ENCODE peak calls at places on chromosome 7, in five cellular contexts. One of them, this sample, is unnamed.

GRCh38 chr7:101410743-101411476 is 48.2 kb downstream of the COL26A1 start:
- DNase-seq in activated naive CD4-positive, alpha-beta T cell treated with Interleukin-2 at 50 U/mL for 16 hours: peak
- DNase-seq in mammary epithelial cell: no peak
- DNase-seq in T1000: no peak
- DNase-seq in T-helper 22 cell: no peak
- DNase-seq in this sample: peak

GRCh38 chr7:963236-964078 is 9.0 kb upstream of the ADAP1 start:
- DNase-seq in activated naive CD4-positive, alpha-beta T cell treated with Interleukin-2 at 50 U/mL for 16 hours: peak
- DNase-seq in mammary epithelial cell: no peak
- DNase-seq in T-helper 22 cell: no peak
- DNase-seq in T1000: no peak
- DNase-seq in this sample: no peak

GRCh38 chr7:22633954-22634474 is 93.0 kb upstream of the IL6 start:
- DNase-seq in activated naive CD4-positive, alpha-beta T cell treated with Interleukin-2 at 50 U/mL for 16 hours: no peak
- DNase-seq in T-helper 22 cell: no peak
- DNase-seq in T1000: no peak
- DNase-seq in mammary epithelial cell: no peak
- DNase-seq in this sample: no peak

GRCh38 chr7:22174574-22174953 is 182.4 kb downstream of the RAPGEF5 start:
- DNase-seq in activated naive CD4-positive, alpha-beta T cell treated with Interleukin-2 at 50 U/mL for 16 hours: no peak
- DNase-seq in mammary epithelial cell: no peak
- DNase-seq in T1000: no peak
- DNase-seq in T-helper 22 cell: no peak
- DNase-seq in this sample: no peak

GRCh38 chr7:78311176-78311575 is 512.6 kb downstream of the PHTF2 start:
- DNase-seq in T-helper 22 cell: no peak
- DNase-seq in activated naive CD4-positive, alpha-beta T cell treated with Interleukin-2 at 50 U/mL for 16 hours: no peak
- DNase-seq in T1000: no peak
- DNase-seq in mammary epithelial cell: no peak
- DNase-seq in this sample: no peak

GRCh38 chr7:119175916-119176627 is 951.6 kb downstream of the ANKRD7 start:
- DNase-seq in T-helper 22 cell: no peak
- DNase-seq in activated naive CD4-positive, alpha-beta T cell treated with Interleukin-2 at 50 U/mL for 16 hours: no peak
- DNase-seq in mammary epithelial cell: peak
- DNase-seq in T1000: no peak
- DNase-seq in this sample: peak

GRCh38 chr7:2621948-2622640 is 9.7 kb upstream of the TTYH3 start:
- DNase-seq in T1000: no peak
- DNase-seq in activated naive CD4-positive, alpha-beta T cell treated with Interleukin-2 at 50 U/mL for 16 hours: no peak
- DNase-seq in mammary epithelial cell: no peak
- DNase-seq in T-helper 22 cell: no peak
- DNase-seq in this sample: peak

GRCh38 chr7:108805808-108806397 is 236.2 kb downstream of the DNAJB9 start:
- DNase-seq in T-helper 22 cell: no peak
- DNase-seq in mammary epithelial cell: peak
- DNase-seq in activated naive CD4-positive, alpha-beta T cell treated with Interleukin-2 at 50 U/mL for 16 hours: no peak
- DNase-seq in T1000: no peak
- DNase-seq in this sample: peak

GRCh38 chr7:152673902-152674301 is 2.0 kb downstream of the XRCC2 start:
- DNase-seq in activated naive CD4-positive, alpha-beta T cell treated with Interleukin-2 at 50 U/mL for 16 hours: no peak
- DNase-seq in T-helper 22 cell: no peak
- DNase-seq in mammary epithelial cell: no peak
- DNase-seq in T1000: no peak
- DNase-seq in this sample: no peak

This sample was measured in endodermal cell.